ENCODE peak calls at places on chromosomes 4 and X, in five cellular contexts. One of them, this sample, is unnamed.

GRCh38 chr4:20272411-20272872 is 20.7 kb downstream of the SLIT2 start:
- DNase-seq in heart left ventricle: no peak
- DNase-seq in ascending aorta: no peak
- DNase-seq in CD4-positive, alpha-beta T cell: no peak
- DNase-seq in psoas muscle: no peak
- DNase-seq in this sample: no peak

GRCh38 chr4:146709956-146710355 is 71.3 kb downstream of the POU4F2 start:
- DNase-seq in heart left ventricle: no peak
- DNase-seq in ascending aorta: no peak
- DNase-seq in CD4-positive, alpha-beta T cell: no peak
- DNase-seq in psoas muscle: no peak
- DNase-seq in this sample: no peak

GRCh38 chr4:33071552-33071951 is 2351.4 kb downstream of the PCDH7 start:
- DNase-seq in heart left ventricle: no peak
- DNase-seq in ascending aorta: no peak
- DNase-seq in CD4-positive, alpha-beta T cell: no peak
- DNase-seq in psoas muscle: no peak
- DNase-seq in this sample: no peak

GRCh38 chrX:149962859-149963757 is 24.8 kb upstream of the EOLA2 start:
- DNase-seq in heart left ventricle: peak; percentile 54
- DNase-seq in ascending aorta: no peak
- DNase-seq in CD4-positive, alpha-beta T cell: no peak
- DNase-seq in psoas muscle: peak; percentile 35
- DNase-seq in this sample: peak; percentile 70

GRCh38 chrX:125977851-125978250 is 188.2 kb downstream of the DCAF12L2 start:
- DNase-seq in heart left ventricle: no peak
- DNase-seq in ascending aorta: no peak
- DNase-seq in CD4-positive, alpha-beta T cell: no peak
- DNase-seq in psoas muscle: no peak
- DNase-seq in this sample: no peak

GRCh38 chrX:1597345-1598020 is 6.1 kb downstream of the AKAP17A start:
- DNase-seq in heart left ventricle: no peak
- DNase-seq in ascending aorta: no peak
- DNase-seq in CD4-positive, alpha-beta T cell: no peak
- DNase-seq in psoas muscle: no peak
- DNase-seq in this sample: no peak

GRCh38 chrX:12895856-12896255 is 10.6 kb upstream of the TLR8 start:
- DNase-seq in heart left ventricle: no peak
- DNase-seq in ascending aorta: no peak
- DNase-seq in CD4-positive, alpha-beta T cell: no peak
- DNase-seq in psoas muscle: no peak
- DNase-seq in this sample: peak; percentile 48

GRCh38 chr4:132863619-132864018 is 285.5 kb upstream of the PCDH10 start:
- DNase-seq in heart left ventricle: no peak
- DNase-seq in ascending aorta: no peak
- DNase-seq in CD4-positive, alpha-beta T cell: no peak
- DNase-seq in psoas muscle: no peak
- DNase-seq in this sample: no peak

GRCh38 chr4:13537011-13537831 is 7.1 kb downstream of the NKX3-2 start:
- DNase-seq in heart left ventricle: no peak
- DNase-seq in ascending aorta: no peak
- DNase-seq in CD4-positive, alpha-beta T cell: no peak
- DNase-seq in psoas muscle: no peak
- DNase-seq in this sample: no peak

GRCh38 chrX:51837926-51838325 is 55.5 kb upstream of the MAGED1 start:
- DNase-seq in heart left ventricle: peak; percentile 67
- DNase-seq in ascending aorta: no peak
- DNase-seq in CD4-positive, alpha-beta T cell: no peak
- DNase-seq in psoas muscle: peak; percentile 31
- DNase-seq in this sample: no peak

GRCh38 chr4:58061967-58062366 is 951.8 kb upstream of the IGFBP7 start:
- DNase-seq in heart left ventricle: no peak
- DNase-seq in ascending aorta: no peak
- DNase-seq in CD4-positive, alpha-beta T cell: no peak
- DNase-seq in psoas muscle: no peak
- DNase-seq in this sample: no peak

GRCh38 chrX:141220342-141221008 is 21.8 kb downstream of the SPANXC start:
- DNase-seq in heart left ventricle: no peak
- DNase-seq in ascending aorta: no peak
- DNase-seq in CD4-positive, alpha-beta T cell: no peak
- DNase-seq in psoas muscle: no peak
- DNase-seq in this sample: no peak

GRCh38 chr4:47372561-47372960 is 90.9 kb downstream of the COMMD8 start:
- DNase-seq in heart left ventricle: no peak
- DNase-seq in ascending aorta: no peak
- DNase-seq in CD4-positive, alpha-beta T cell: no peak
- DNase-seq in psoas muscle: no peak
- DNase-seq in this sample: no peak

GRCh38 chr4:182925298-182925738 is 8.1 kb upstream of the DCTD start:
- DNase-seq in heart left ventricle: peak; percentile 71
- DNase-seq in ascending aorta: no peak
- DNase-seq in CD4-positive, alpha-beta T cell: peak; percentile 41
- DNase-seq in psoas muscle: peak; percentile 34
- DNase-seq in this sample: peak; percentile 82

GRCh38 chrX:68498044-68498507 is 775 bp upstream of the YIPF6 start:
- DNase-seq in heart left ventricle: no peak
- DNase-seq in ascending aorta: no peak
- DNase-seq in CD4-positive, alpha-beta T cell: no peak
- DNase-seq in psoas muscle: no peak
- DNase-seq in this sample: no peak

GRCh38 chrX:147565239-147565638 is 346.5 kb upstream of the FMR1 start:
- DNase-seq in heart left ventricle: no peak
- DNase-seq in ascending aorta: no peak
- DNase-seq in CD4-positive, alpha-beta T cell: no peak
- DNase-seq in psoas muscle: no peak
- DNase-seq in this sample: no peak

GRCh38 chr4:48127231-48127881 is 6.7 kb downstream of the TXK start:
- DNase-seq in heart left ventricle: no peak
- DNase-seq in ascending aorta: no peak
- DNase-seq in CD4-positive, alpha-beta T cell: no peak
- DNase-seq in psoas muscle: no peak
- DNase-seq in this sample: peak; percentile 26

GRCh38 chrX:119758682-119759332 is 419 bp downstream of the SOWAHD start:
- DNase-seq in heart left ventricle: peak; percentile 34
- DNase-seq in ascending aorta: no peak
- DNase-seq in CD4-positive, alpha-beta T cell: peak; percentile 19
- DNase-seq in psoas muscle: peak; percentile 17
- DNase-seq in this sample: no peak

GRCh38 chr4:673349-674091 is 556 bp downstream of the ATP5ME start:
- DNase-seq in heart left ventricle: peak; percentile 67
- DNase-seq in ascending aorta: no peak
- DNase-seq in CD4-positive, alpha-beta T cell: no peak
- DNase-seq in psoas muscle: peak; percentile 57
- DNase-seq in this sample: peak; percentile 35

GRCh38 chr4:117971406-117971805 is 62.9 kb upstream of the NDST3 start:
- DNase-seq in heart left ventricle: no peak
- DNase-seq in ascending aorta: no peak
- DNase-seq in CD4-positive, alpha-beta T cell: no peak
- DNase-seq in psoas muscle: no peak
- DNase-seq in this sample: no peak

GRCh38 chr4:185183622-185184281 is 20.0 kb downstream of the CFAP97 start:
- DNase-seq in heart left ventricle: peak; percentile 91
- DNase-seq in ascending aorta: no peak
- DNase-seq in CD4-positive, alpha-beta T cell: peak; percentile 71
- DNase-seq in psoas muscle: peak; percentile 59
- DNase-seq in this sample: peak; percentile 97

GRCh38 chr4:165709526-165709925 is 163.5 kb upstream of the TLL1 start:
- DNase-seq in heart left ventricle: peak; percentile 25
- DNase-seq in ascending aorta: no peak
- DNase-seq in CD4-positive, alpha-beta T cell: no peak
- DNase-seq in psoas muscle: no peak
- DNase-seq in this sample: peak; percentile 24

GRCh38 chr4:37602454-37603069 is 83.6 kb downstream of the RELL1 start:
- DNase-seq in heart left ventricle: no peak
- DNase-seq in ascending aorta: no peak
- DNase-seq in CD4-positive, alpha-beta T cell: no peak
- DNase-seq in psoas muscle: no peak
- DNase-seq in this sample: no peak

GRCh38 chr4:2643555-2643954 is 107.1 kb downstream of the FAM193A start:
- DNase-seq in heart left ventricle: no peak
- DNase-seq in ascending aorta: no peak
- DNase-seq in CD4-positive, alpha-beta T cell: no peak
- DNase-seq in psoas muscle: no peak
- DNase-seq in this sample: no peak

GRCh38 chr4:47835489-47835888 is 2.4 kb downstream of the CORIN start:
- DNase-seq in heart left ventricle: no peak
- DNase-seq in ascending aorta: no peak
- DNase-seq in CD4-positive, alpha-beta T cell: no peak
- DNase-seq in psoas muscle: no peak
- DNase-seq in this sample: peak; percentile 48

GRCh38 chr4:20368926-20369325 is 117.2 kb downstream of the SLIT2 start:
- DNase-seq in heart left ventricle: no peak
- DNase-seq in ascending aorta: no peak
- DNase-seq in CD4-positive, alpha-beta T cell: no peak
- DNase-seq in psoas muscle: no peak
- DNase-seq in this sample: no peak

GRCh38 chr4:113978561-113979156 is 788 bp downstream of the ARSJ start:
- DNase-seq in heart left ventricle: no peak
- DNase-seq in ascending aorta: no peak
- DNase-seq in CD4-positive, alpha-beta T cell: no peak
- DNase-seq in psoas muscle: no peak
- DNase-seq in this sample: peak; percentile 25

GRCh38 chr4:55184600-55185523 is 59.5 kb upstream of the KDR start:
- DNase-seq in heart left ventricle: peak; percentile 41
- DNase-seq in ascending aorta: no peak
- DNase-seq in CD4-positive, alpha-beta T cell: no peak
- DNase-seq in psoas muscle: peak; percentile 24
- DNase-seq in this sample: peak; percentile 82

GRCh38 chr4:182704903-182705302 is 212.3 kb downstream of the DCTD start:
- DNase-seq in heart left ventricle: no peak
- DNase-seq in ascending aorta: no peak
- DNase-seq in CD4-positive, alpha-beta T cell: no peak
- DNase-seq in psoas muscle: no peak
- DNase-seq in this sample: no peak

GRCh38 chr4:24473309-24473721 is 111.0 kb downstream of the DHX15 start:
- DNase-seq in heart left ventricle: peak; percentile 41
- DNase-seq in ascending aorta: no peak
- DNase-seq in CD4-positive, alpha-beta T cell: no peak
- DNase-seq in psoas muscle: peak; percentile 23
- DNase-seq in this sample: peak; percentile 46

GRCh38 chr4:117529401-117529800 is 444.0 kb upstream of the TRAM1L1 start:
- DNase-seq in heart left ventricle: no peak
- DNase-seq in ascending aorta: no peak
- DNase-seq in CD4-positive, alpha-beta T cell: no peak
- DNase-seq in psoas muscle: no peak
- DNase-seq in this sample: no peak

GRCh38 chrX:130108647-130109428 is 1.5 kb downstream of the ELF4 start:
- DNase-seq in heart left ventricle: peak; percentile 54
- DNase-seq in ascending aorta: no peak
- DNase-seq in CD4-positive, alpha-beta T cell: no peak
- DNase-seq in psoas muscle: peak; percentile 47
- DNase-seq in this sample: no peak

GRCh38 chr4:139808381-139809206 is 143.0 kb downstream of the MGST2 start:
- DNase-seq in heart left ventricle: no peak
- DNase-seq in ascending aorta: no peak
- DNase-seq in CD4-positive, alpha-beta T cell: no peak
- DNase-seq in psoas muscle: no peak
- DNase-seq in this sample: no peak

GRCh38 chr4:88697588-88698329 is at the start of gene NAP1L5:
- DNase-seq in heart left ventricle: peak; percentile 67
- DNase-seq in ascending aorta: no peak
- DNase-seq in CD4-positive, alpha-beta T cell: peak; percentile 53
- DNase-seq in psoas muscle: peak; percentile 71
- DNase-seq in this sample: peak; percentile 85
- H3K27ac ChIP-seq in heart left ventricle: peak within 1 kb of the TSS; percentile 67
- H3K27ac ChIP-seq in ascending aorta: peak within 1 kb of the TSS; percentile 83
- H3K27ac ChIP-seq in CD4-positive, alpha-beta T cell: peak within 1 kb of the TSS; percentile 15
- H3K27ac ChIP-seq in psoas muscle: peak within 1 kb of the TSS; percentile 72
- H3K27ac ChIP-seq in this sample: no peak within 1 kb of the TSS

GRCh38 chr4:176794151-176794550 is 1.4 kb upstream of the VEGFC start:
- DNase-seq in heart left ventricle: no peak
- DNase-seq in ascending aorta: no peak
- DNase-seq in CD4-positive, alpha-beta T cell: no peak
- DNase-seq in psoas muscle: no peak
- DNase-seq in this sample: no peak
- TF ChIP-seq CTCF in heart left ventricle: no peak
- TF ChIP-seq CTCF in ascending aorta: no peak
- TF ChIP-seq CTCF in CD4-positive, alpha-beta T cell: no peak
- TF ChIP-seq CTCF in psoas muscle: no peak
- TF ChIP-seq CTCF in this sample: no peak

DNA sequence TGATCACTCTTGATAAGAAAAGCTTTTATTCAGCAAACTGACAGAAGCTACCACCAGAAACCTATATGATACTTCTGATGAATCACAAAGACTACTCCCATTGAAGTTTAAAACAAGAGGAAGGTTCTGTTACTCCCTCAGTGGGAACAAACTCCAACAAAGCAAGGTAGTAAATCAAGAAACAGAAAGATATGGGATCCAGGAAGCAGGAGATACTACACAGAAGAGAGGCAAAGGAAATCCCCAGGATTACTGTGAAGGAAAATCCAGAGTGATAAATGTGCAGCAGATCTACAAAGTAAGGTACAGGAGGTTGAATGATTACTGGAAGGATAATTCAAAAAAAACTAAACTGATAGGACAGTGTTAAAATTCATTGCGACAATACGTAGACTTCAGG is 222.4 kb downstream of the HHIP start:
- DNase-seq in heart left ventricle: no peak
- DNase-seq in ascending aorta: no peak
- DNase-seq in CD4-positive, alpha-beta T cell: no peak
- DNase-seq in psoas muscle: no peak
- DNase-seq in this sample: no peak
- H3K27ac ChIP-seq in heart left ventricle: no peak overlapping the region
- H3K27ac ChIP-seq in ascending aorta: no peak overlapping the region
- H3K27ac ChIP-seq in CD4-positive, alpha-beta T cell: no peak overlapping the region
- H3K27ac ChIP-seq in psoas muscle: no peak overlapping the region
- H3K27ac ChIP-seq in this sample: no peak overlapping the region

GRCh38 chr4:172143605-172144314 is 330.6 kb downstream of the GALNTL6 start:
- DNase-seq in heart left ventricle: no peak
- DNase-seq in ascending aorta: no peak
- DNase-seq in CD4-positive, alpha-beta T cell: no peak
- DNase-seq in psoas muscle: no peak
- DNase-seq in this sample: no peak

GRCh38 chr4:172142331-172142738 is 329.1 kb downstream of the GALNTL6 start:
- DNase-seq in heart left ventricle: no peak
- DNase-seq in ascending aorta: no peak
- DNase-seq in CD4-positive, alpha-beta T cell: no peak
- DNase-seq in psoas muscle: no peak
- DNase-seq in this sample: peak; percentile 21

GRCh38 chr4:172152284-172152683 is 339.1 kb downstream of the GALNTL6 start:
- DNase-seq in heart left ventricle: no peak
- DNase-seq in ascending aorta: no peak
- DNase-seq in CD4-positive, alpha-beta T cell: no peak
- DNase-seq in psoas muscle: no peak
- DNase-seq in this sample: no peak

GRCh38 chr4:172149329-172149728 is 336.1 kb downstream of the GALNTL6 start:
- DNase-seq in heart left ventricle: no peak
- DNase-seq in ascending aorta: no peak
- DNase-seq in CD4-positive, alpha-beta T cell: no peak
- DNase-seq in psoas muscle: no peak
- DNase-seq in this sample: no peak

GRCh38 chr4:172147702-172148101 is 334.5 kb downstream of the GALNTL6 start:
- DNase-seq in heart left ventricle: no peak
- DNase-seq in ascending aorta: no peak
- DNase-seq in CD4-positive, alpha-beta T cell: no peak
- DNase-seq in psoas muscle: no peak
- DNase-seq in this sample: no peak
- TF ChIP-seq CTCF in heart left ventricle: no peak
- TF ChIP-seq CTCF in ascending aorta: no peak
- TF ChIP-seq CTCF in CD4-positive, alpha-beta T cell: no peak
- TF ChIP-seq CTCF in psoas muscle: no peak
- TF ChIP-seq CTCF in this sample: no peak

This sample was measured in cardiac muscle cell.